ENCODE peak calls at places on chromosomes 11 and 22, in nine cellular contexts. G, U, O, C, P, M, K, H and W are unnamed samples.

GRCh38 chr11:71210861-71211260 is 41.5 kb downstream of the SHANK2 start:
- DNase-seq in G (no peak), U (no peak), O (no peak), C (no peak), P (no peak), M (no peak), K (no peak), H (no peak), W (no peak)

GRCh38 chr11:2096001-2096918 is 42.9 kb downstream of the IGF2 start:
- DNase-seq in G (peak), U (no peak), O (peak), C (peak), P (no peak), M (no peak), K (no peak), H (peak), W (no peak)

GRCh38 chr22:19174106-19175025 is 4.2 kb downstream of the SLC25A1 start:
- DNase-seq in G (peak), U (no peak), O (peak), C (peak), P (peak), M (no peak), K (peak), H (no peak), W (no peak)

GRCh38 chr11:86814775-86815174 is 14.4 kb downstream of the PRSS23 start:
- DNase-seq in G (peak), U (no peak), O (peak), C (no peak), P (peak), M (no peak), K (no peak), H (no peak), W (no peak)

GRCh38 chr11:32658639-32659406 is 75.2 kb downstream of the EIF3M start:
- DNase-seq in G (peak), U (no peak), O (no peak), C (no peak), P (peak), M (no peak), K (no peak), H (no peak), W (no peak)

GRCh38 chr22:41380993-41381328 is 781 bp upstream of the TEF start:
- DNase-seq in G (peak), U (no peak), O (peak), C (peak), P (peak), M (no peak), K (peak), H (no peak), W (peak)

GRCh38 chr11:92125316-92125715 is 99.3 kb upstream of the FAT3 start:
- DNase-seq in G (peak), U (no peak), O (no peak), C (no peak), P (no peak), M (no peak), K (no peak), H (no peak), W (no peak)

GRCh38 chr11:16086229-16086628 is 270.1 kb downstream of the SOX6 start:
- DNase-seq in G (no peak), U (peak), O (no peak), C (no peak), P (no peak), M (no peak), K (peak), H (no peak), W (no peak)

GRCh38 chr11:59761985-59762384 is 6.8 kb downstream of the STX3 start:
- DNase-seq in G (no peak), U (no peak), O (no peak), C (no peak), P (no peak), M (no peak), K (no peak), H (no peak), W (no peak)

GRCh38 chr11:134764367-134764766 is 352.3 kb upstream of the B3GAT1 start:
- DNase-seq in G (no peak), U (no peak), O (no peak), C (no peak), P (no peak), M (no peak), K (no peak), H (no peak), W (no peak)

GRCh38 chr11:133347988-133348387 is 184.3 kb downstream of the OPCML start:
- DNase-seq in G (no peak), U (no peak), O (no peak), C (no peak), P (peak), M (no peak), K (no peak), H (no peak), W (no peak)

GRCh38 chr22:28883917-28884753 is 763 bp downstream of the ZNRF3 start:
- DNase-seq in G (peak), U (peak), O (no peak), C (peak), P (peak), M (no peak), K (peak), H (peak), W (peak)

GRCh38 chr11:59510917-59511589 is at the start of gene OR4D9:
- DNase-seq in G (no peak), U (no peak), O (no peak), C (peak), P (no peak), M (no peak), K (no peak), H (no peak), W (no peak)

GRCh38 chr11:33778682-33779081 is 4.4 kb upstream of the FBXO3 start:
- DNase-seq in G (peak), U (no peak), O (peak), C (peak), P (no peak), M (peak), K (no peak), H (no peak), W (no peak)

GRCh38 chr11:113728814-113729213 is 22.7 kb upstream of the TMPRSS5 start:
- DNase-seq in G (no peak), U (no peak), O (no peak), C (no peak), P (no peak), M (no peak), K (no peak), H (no peak), W (no peak)

GRCh38 chr11:73652046-73652730 is 5.8 kb downstream of the PLEKHB1 start:
- DNase-seq in G (no peak), U (no peak), O (no peak), C (peak), P (no peak), M (no peak), K (peak), H (no peak), W (peak)

GRCh38 chr11:107050126-107050525 is 31.9 kb upstream of the GUCY1A2 start:
- DNase-seq in G (peak), U (no peak), O (no peak), C (no peak), P (no peak), M (no peak), K (no peak), H (no peak), W (no peak)

GRCh38 chr11:122103366-122103765 is 12.6 kb downstream of the BLID start:
- DNase-seq in G (peak), U (no peak), O (no peak), C (no peak), P (peak), M (no peak), K (no peak), H (no peak), W (no peak)

GRCh38 chr22:46519377-46519776 is 18.0 kb downstream of the CELSR1 start:
- DNase-seq in G (no peak), U (no peak), O (no peak), C (no peak), P (no peak), M (no peak), K (no peak), H (no peak), W (no peak)

GRCh38 chr11:108117746-108118371 is 3.5 kb upstream of the ACAT1 start:
- DNase-seq in G (peak), U (no peak), O (peak), C (peak), P (peak), M (peak), K (no peak), H (no peak), W (peak)